ENCODE peak calls at places on chromosomes 12 and 14, in eight cellular contexts. F is heart left ventricle; S is left ventricle myocardium superior; Q is BE2C; L is neural crest cell; V is IMR-90; B is stimulated activated CD4-positive, alpha-beta T cell treated with anti-CD3 and anti-CD28 coated beads, Interleukin-12 subunit alpha, Interleukin-12 subunit beta, amount 100 ng/mL, for 4 hours; Y is KG1. M is an unnamed sample.

GRCh38 chr12:119202544-119202943 is 23.8 kb downstream of the HSPB8 start:
- DNase-seq in F (no peak), S (no peak), Q (no peak), L (no peak), V (no peak), B (no peak), Y (no peak), M (no peak)

GRCh38 chr14:39430762-39431415 is 1.3 kb downstream of the FBXO33 start:
- DNase-seq in F (no peak), S (no peak), Q (no peak), L (no peak), V (peak), B (no peak), Y (no peak), M (peak)

GRCh38 chr12:45731376-45731775 is 1.9 kb downstream of the ARID2 start:
- DNase-seq in F (no peak), S (no peak), Q (no peak), L (no peak), V (no peak), B (no peak), Y (no peak), M (no peak)

GRCh38 chr14:94685166-94685581 is 73.0 kb downstream of the SERPINA3 start:
- DNase-seq in F (no peak), S (no peak), Q (no peak), L (no peak), V (no peak), B (no peak), Y (no peak), M (no peak)

GRCh38 chr14:71300474-71301359 is 393.5 kb downstream of the PCNX1 start:
- DNase-seq in F (no peak), S (no peak), Q (no peak), L (no peak), V (peak), B (no peak), Y (no peak), M (peak)

GRCh38 chr14:49849213-49849847 is 3.3 kb downstream of the NEMF start:
- DNase-seq in F (no peak), S (no peak), Q (no peak), L (no peak), V (no peak), B (no peak), Y (no peak), M (peak)

GRCh38 chr12:111954974-111955373 is 58.0 kb downstream of the TMEM116 start:
- DNase-seq in F (no peak), S (no peak), Q (no peak), L (no peak), V (no peak), B (no peak), Y (no peak), M (no peak)

GRCh38 chr14:101858791-101859537 is 97.5 kb downstream of the PPP2R5C start:
- DNase-seq in F (no peak), S (no peak), Q (peak), L (no peak), V (no peak), B (no peak), Y (no peak), M (no peak)

GRCh38 chr12:104975621-104976343 is 10.3 kb upstream of the NOPCHAP1 start:
- DNase-seq in F (no peak), S (no peak), Q (no peak), L (no peak), V (peak), B (no peak), Y (no peak), M (peak)

GRCh38 chr12:77323778-77324415 is 258.5 kb upstream of the E2F7 start:
- DNase-seq in F (no peak), S (no peak), Q (no peak), L (no peak), V (no peak), B (no peak), Y (no peak), M (no peak)

GRCh38 chr12:6115389-6115788 is 9.1 kb downstream of the VWF start:
- DNase-seq in F (no peak), S (no peak), Q (no peak), L (no peak), V (peak), B (no peak), Y (no peak), M (peak)

GRCh38 chr12:124720019-124720686 is 143.5 kb downstream of the SCARB1 start:
- DNase-seq in F (peak), S (no peak), Q (peak), L (no peak), V (peak), B (no peak), Y (no peak), M (peak)

GRCh38 chr12:632102-632696 is 31.0 kb downstream of the NINJ2 start:
- DNase-seq in F (no peak), S (no peak), Q (no peak), L (no peak), V (peak), B (no peak), Y (no peak), M (peak)

GRCh38 chr12:11813422-11813813 is 163.9 kb downstream of the ETV6 start:
- DNase-seq in F (no peak), S (no peak), Q (no peak), L (no peak), V (no peak), B (no peak), Y (no peak), M (no peak)

GRCh38 chr14:57189070-57189469 is 79.6 kb downstream of the EXOC5 start:
- DNase-seq in F (no peak), S (no peak), Q (no peak), L (no peak), V (peak), B (no peak), Y (no peak), M (peak)

GRCh38 chr12:130971871-130972588 is 18.3 kb downstream of the ADGRD1 start:
- DNase-seq in F (no peak), S (no peak), Q (no peak), L (no peak), V (no peak), B (no peak), Y (no peak), M (peak)

GRCh38 chr14:43132441-43132840 is 1374.6 kb downstream of the FSCB start:
- DNase-seq in F (no peak), S (no peak), Q (no peak), L (no peak), V (no peak), B (no peak), Y (no peak), M (no peak)

GRCh38 chr12:108548954-108549521 is 11.9 kb downstream of the SART3 start:
- DNase-seq in F (no peak), S (no peak), Q (no peak), L (no peak), V (no peak), B (no peak), Y (no peak), M (no peak)

GRCh38 chr14:100788517-100789365 is 37.2 kb upstream of the MEG3 start:
- DNase-seq in F (peak), S (no peak), Q (no peak), L (peak), V (no peak), B (no peak), Y (no peak), M (no peak)

GRCh38 chr12:115885040-115885439 is 392.5 kb downstream of the MED13L start:
- DNase-seq in F (no peak), S (no peak), Q (no peak), L (no peak), V (no peak), B (no peak), Y (no peak), M (no peak)

GRCh38 chr14:28754209-28754985 is 12.2 kb upstream of the FOXG1 start:
- DNase-seq in F (no peak), S (no peak), Q (peak), L (no peak), V (peak), B (no peak), Y (peak), M (peak)

GRCh38 chr12:103586132-103586531 is 941 bp upstream of the STAB2 start:
- DNase-seq in F (no peak), S (no peak), Q (no peak), L (no peak), V (no peak), B (no peak), Y (no peak), M (no peak)

GRCh38 chr12:6715130-6715529 is 8.7 kb upstream of the COPS7A start:
- DNase-seq in F (no peak), S (no peak), Q (no peak), L (no peak), V (no peak), B (no peak), Y (no peak), M (no peak)

GRCh38 chr12:116259800-116260589 is 17.5 kb downstream of the MED13L start:
- DNase-seq in F (no peak), S (no peak), Q (no peak), L (no peak), V (no peak), B (no peak), Y (no peak), M (no peak)

GRCh38 chr14:20658246-20658645 is 16.8 kb upstream of the OR6S1 start:
- DNase-seq in F (no peak), S (no peak), Q (no peak), L (no peak), V (no peak), B (no peak), Y (no peak), M (no peak)

GRCh38 chr12:64088431-64089349 is 133.4 kb downstream of the KICS2 start:
- DNase-seq in F (peak), S (no peak), Q (peak), L (no peak), V (peak), B (no peak), Y (no peak), M (peak)

GRCh38 chr14:79496701-79497100 is 714.6 kb downstream of the DIO2 start:
- DNase-seq in F (no peak), S (no peak), Q (no peak), L (no peak), V (peak), B (no peak), Y (no peak), M (no peak)

GRCh38 chr14:70638416-70638815 is 3.3 kb upstream of the TTC9 start:
- DNase-seq in F (no peak), S (no peak), Q (no peak), L (no peak), V (no peak), B (no peak), Y (no peak), M (no peak)

GRCh38 chr14:105914738-105915385 is 388.5 kb downstream of the TMEM121 start:
- DNase-seq in F (no peak), S (peak), Q (no peak), L (no peak), V (no peak), B (no peak), Y (no peak), M (no peak)

GRCh38 chr14:51628230-51628629 is 23.5 kb upstream of the FRMD6 start:
- DNase-seq in F (no peak), S (no peak), Q (no peak), L (no peak), V (no peak), B (no peak), Y (no peak), M (no peak)

GRCh38 chr14:103056322-103057027 is 874 bp downstream of the CDC42BPB start:
- DNase-seq in F (peak), S (peak), Q (peak), L (peak), V (peak), B (no peak), Y (no peak), M (peak)

GRCh38 chr12:7076493-7076892 is 15.8 kb downstream of the C1R start:
- DNase-seq in F (no peak), S (no peak), Q (no peak), L (no peak), V (no peak), B (no peak), Y (no peak), M (no peak)

GRCh38 chr14:68173227-68173972 is 353.8 kb downstream of the RAD51B start:
- DNase-seq in F (no peak), S (no peak), Q (no peak), L (no peak), V (peak), B (no peak), Y (no peak), M (peak)

GRCh38 chr14:43789458-43789857 is 717.6 kb downstream of the FSCB start:
- DNase-seq in F (no peak), S (no peak), Q (no peak), L (no peak), V (no peak), B (no peak), Y (no peak), M (no peak)

GRCh38 chr14:72714094-72714493 is 179.8 kb downstream of the DPF3 start:
- DNase-seq in F (no peak), S (no peak), Q (no peak), L (no peak), V (no peak), B (no peak), Y (peak), M (no peak)